ENCODE peak calls at places on chromosomes 1 and 21, in seven cellular contexts. Q is progenitor cell of endocrine pancreas, E is fibroblast of the aortic adventitia, S is fibroblast of lung, T is AG09309, G is heart left ventricle, X is WTC11. N is an unnamed sample.

GRCh38 chr1:154466879-154467767 is 34.9 kb upstream of the TDRD10 start:
- DNase-seq in Q (no peak), E (no peak), S (no peak), T (no peak), G (no peak), X (no peak), N (no peak)

GRCh38 chr21:15732290-15732995 is 2.7 kb downstream of the USP25 start:
- DNase-seq in Q (no peak), E (peak), S (peak), T (no peak), G (no peak), X (no peak), N (peak)

GRCh38 chr21:41369105-41369914 is 7.5 kb downstream of the MX2 start:
- DNase-seq in Q (no peak), E (no peak), S (no peak), T (no peak), G (peak), X (peak), N (no peak)

GRCh38 chr1:1421147-1421906 is at the start of gene ANKRD65:
- DNase-seq in Q (no peak), E (no peak), S (no peak), T (no peak), G (peak), X (peak), N (peak)

GRCh38 chr1:36580524-36580923 is 97.8 kb upstream of the CSF3R start:
- DNase-seq in Q (no peak), E (no peak), S (no peak), T (no peak), G (no peak), X (peak), N (no peak)

GRCh38 chr1:100735244-100735643 is 15.7 kb downstream of the VCAM1 start:
- DNase-seq in Q (no peak), E (no peak), S (no peak), T (no peak), G (no peak), X (no peak), N (no peak)

GRCh38 chr1:90964444-90965035 is 57.3 kb downstream of the ZNF644 start:
- DNase-seq in Q (no peak), E (peak), S (peak), T (no peak), G (no peak), X (no peak), N (no peak)

GRCh38 chr1:154176341-154176740 is 15.6 kb downstream of the TPM3 start:
- DNase-seq in Q (no peak), E (peak), S (peak), T (peak), G (no peak), X (no peak), N (no peak)

GRCh38 chr1:23756676-23757075 is 13.4 kb downstream of the ELOA start:
- DNase-seq in Q (no peak), E (peak), S (peak), T (no peak), G (no peak), X (no peak), N (peak)

GRCh38 chr21:37032877-37033471 is 26.5 kb downstream of the RIPPLY3 start:
- DNase-seq in Q (no peak), E (peak), S (peak), T (peak), G (no peak), X (no peak), N (peak)

GRCh38 chr1:153617677-153618076 is 1.6 kb upstream of the S100A14 start:
- DNase-seq in Q (peak), E (peak), S (peak), T (no peak), G (peak), X (peak), N (no peak)

GRCh38 chr1:181150273-181150672 is 61.8 kb downstream of the IER5 start:
- DNase-seq in Q (no peak), E (no peak), S (no peak), T (no peak), G (no peak), X (no peak), N (no peak)
- TF ChIP-seq CTCF in Q (no peak), E (no peak), S (no peak), T (no peak), G (no peak), X (no peak), N (no peak)

DNA sequence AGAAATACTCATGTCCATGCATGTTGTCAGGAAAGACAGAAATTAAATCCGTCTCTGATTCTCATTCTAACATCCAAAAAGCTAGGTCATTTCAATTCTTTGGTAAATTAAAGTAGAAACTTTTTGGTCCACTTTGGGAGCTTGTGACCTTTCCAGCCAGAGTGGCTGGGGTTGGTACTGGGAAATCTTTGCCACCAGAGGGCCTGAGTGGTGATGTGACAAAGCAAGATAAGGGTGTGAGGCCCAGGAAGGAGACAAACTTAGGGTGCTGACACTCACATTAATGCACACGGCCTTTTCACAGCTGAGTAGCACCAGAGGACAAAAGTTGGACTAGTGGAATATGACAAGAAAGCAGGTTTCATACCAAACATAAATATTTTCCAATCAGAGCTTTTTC is 144.3 kb downstream of the DNM3 start:
- DNase-seq in Q (no peak), E (no peak), S (no peak), T (no peak), G (no peak), X (no peak), N (no peak)
- TF ChIP-seq CTCF in Q (peak), E (peak), S (peak), T (peak), G (no peak), X (no peak), N (no peak)

DNA sequence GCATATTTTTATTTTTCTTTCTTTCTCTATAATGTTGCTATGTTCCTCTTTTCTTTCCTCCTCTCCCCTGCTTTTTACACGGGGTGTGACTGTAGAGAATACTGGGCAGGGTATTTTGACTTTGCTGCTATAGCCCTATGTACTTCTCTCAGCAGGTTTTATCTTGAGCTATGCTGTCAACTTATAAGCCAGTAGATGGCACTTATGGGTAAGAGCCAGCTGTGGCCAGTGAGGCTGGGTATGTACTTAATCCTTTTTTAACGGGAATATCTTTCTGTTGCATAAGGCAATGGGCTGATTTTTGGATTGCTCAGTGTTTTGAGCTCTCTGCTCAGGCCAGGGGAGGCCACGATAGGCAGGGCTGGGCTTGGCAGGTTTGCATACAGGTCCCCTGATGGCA is 99.0 kb downstream of the KCNK2 start:
- DNase-seq in Q (no peak), E (no peak), S (peak), T (no peak), G (no peak), X (no peak), N (no peak)
- TF ChIP-seq CTCF in Q (no peak), E (no peak), S (no peak), T (no peak), G (no peak), X (no peak), N (no peak)

GRCh38 chr1:110594466-110595076 is 11.6 kb downstream of the KCNA2 start:
- DNase-seq in Q (no peak), E (no peak), S (no peak), T (no peak), G (no peak), X (no peak), N (no peak)
- TF ChIP-seq CTCF in Q (no peak), E (no peak), S (no peak), T (no peak), G (no peak), X (no peak), N (no peak)